ENCODE peak calls at places on chromosomes 7 and 10, in six cellular contexts. D is WTC11, P is endothelial cell of umbilical vein, H is K562, V is H1, T is HepG2. E is an unnamed sample.
A peak's percentile ranks its signal among the peaks of the same experiment; 100 is the strongest.

GRCh38 chr10:52755297-52756062 is 17.1 kb downstream of the MBL2 start:
- DNase-seq in P (no peak), T (peak; percentile 89), H (no peak), D (no peak), V (no peak), E (no peak)

GRCh38 chr7:44762726-44763522 is 14.3 kb downstream of the ZMIZ2 start:
- DNase-seq in T (no peak), H (no peak), V (no peak), P (no peak), D (no peak), E (no peak)

GRCh38 chr7:327991-328702 is 38.2 kb downstream of the FOXL3 start:
- DNase-seq in H (no peak), D (no peak), T (no peak), V (no peak), P (no peak), E (no peak)

GRCh38 chr10:84534168-84534567 is 205.8 kb downstream of the CCSER2 start:
- DNase-seq in P (no peak), H (no peak), D (peak; percentile 24), V (no peak), T (no peak), E (no peak)

GRCh38 chr10:127904311-127904710 is 2.6 kb upstream of the PTPRE start:
- DNase-seq in D (no peak), V (peak; percentile 2), P (no peak), T (no peak), H (no peak), E (no peak)

GRCh38 chr7:10767771-10768170 is 205.9 kb upstream of the PHF14 start:
- DNase-seq in H (no peak), D (no peak), P (no peak), T (no peak), V (no peak), E (no peak)

GRCh38 chr10:49090696-49091338 is 24.5 kb downstream of the VSTM4 start:
- DNase-seq in V (no peak), H (no peak), T (no peak), D (no peak), P (no peak), E (no peak)

GRCh38 chr7:133313575-133313974 is 60.7 kb downstream of the EXOC4 start:
- DNase-seq in T (no peak), H (no peak), P (no peak), D (no peak), V (no peak), E (no peak)

GRCh38 chr7:155205368-155206285 is 92.1 kb upstream of the INSIG1 start:
- DNase-seq in H (peak; percentile 100), V (peak; percentile 55), P (peak; percentile 97), T (no peak), D (peak; percentile 55), E (peak; percentile 98)

GRCh38 chr7:76048668-76048988 is 722 bp downstream of the MDH2 start:
- DNase-seq in T (no peak), P (no peak), H (no peak), V (peak; percentile 50), D (peak; percentile 34), E (peak; percentile 29)
- TF ChIP-seq JUN in T (no peak), P (no peak), H (no peak), V (no peak), D (no peak), E (no peak)

GRCh38 chr7:1813394-1814088 is 143.5 kb downstream of the ELFN1 start:
- DNase-seq in H (no peak), V (no peak), P (no peak), D (no peak), T (no peak), E (no peak)
- TF ChIP-seq JUN in H (no peak), V (no peak), P (no peak), D (no peak), T (no peak), E (no peak)

GRCh38 chr10:104329754-104330153 is 8.5 kb downstream of the ITPRIP start:
- DNase-seq in T (no peak), H (no peak), P (no peak), D (no peak), V (no peak), E (no peak)

GRCh38 chr10:104328636-104328915 is 9.7 kb downstream of the ITPRIP start:
- DNase-seq in D (no peak), T (no peak), H (no peak), V (no peak), P (no peak), E (no peak)

GRCh38 chr10:104328916-104329710 is 9.2 kb downstream of the ITPRIP start:
- DNase-seq in P (peak; percentile 86), D (no peak), V (no peak), H (no peak), T (peak; percentile 23), E (peak; percentile 51)

GRCh38 chr10:104326991-104327610 is 11.2 kb downstream of the ITPRIP start:
- DNase-seq in V (no peak), P (no peak), T (no peak), D (no peak), H (no peak), E (no peak)

GRCh38 chr10:104327745-104328635 is 10.3 kb downstream of the ITPRIP start:
- DNase-seq in P (peak; percentile 87), D (no peak), V (no peak), H (no peak), T (peak; percentile 28), E (no peak)
- TF ChIP-seq JUN in P (no peak), D (no peak), V (no peak), H (no peak), T (no peak), E (no peak)

GRCh38 chr10:117662790-117663540 is 120.4 kb downstream of the EMX2 start:
- DNase-seq in P (no peak), V (peak; percentile 26), H (no peak), T (no peak), D (no peak), E (no peak)

GRCh38 chr10:117661316-117661715 is 118.8 kb downstream of the EMX2 start:
- DNase-seq in T (no peak), V (no peak), H (no peak), P (no peak), D (no peak), E (no peak)

GRCh38 chr10:117663750-117664149 is 121.2 kb downstream of the EMX2 start:
- DNase-seq in T (peak; percentile 6), V (no peak), H (no peak), D (no peak), P (no peak), E (peak; percentile 66)

GRCh38 chr10:117664288-117664687 is 121.7 kb downstream of the EMX2 start:
- DNase-seq in D (no peak), T (no peak), V (no peak), P (no peak), H (no peak), E (no peak)

GRCh38 chr10:117662126-117662525 is 119.6 kb downstream of the EMX2 start:
- DNase-seq in H (no peak), P (no peak), D (no peak), T (no peak), V (no peak), E (no peak)
- TF ChIP-seq JUN in H (no peak), P (no peak), D (no peak), T (no peak), V (no peak), E (no peak)

DNA sequence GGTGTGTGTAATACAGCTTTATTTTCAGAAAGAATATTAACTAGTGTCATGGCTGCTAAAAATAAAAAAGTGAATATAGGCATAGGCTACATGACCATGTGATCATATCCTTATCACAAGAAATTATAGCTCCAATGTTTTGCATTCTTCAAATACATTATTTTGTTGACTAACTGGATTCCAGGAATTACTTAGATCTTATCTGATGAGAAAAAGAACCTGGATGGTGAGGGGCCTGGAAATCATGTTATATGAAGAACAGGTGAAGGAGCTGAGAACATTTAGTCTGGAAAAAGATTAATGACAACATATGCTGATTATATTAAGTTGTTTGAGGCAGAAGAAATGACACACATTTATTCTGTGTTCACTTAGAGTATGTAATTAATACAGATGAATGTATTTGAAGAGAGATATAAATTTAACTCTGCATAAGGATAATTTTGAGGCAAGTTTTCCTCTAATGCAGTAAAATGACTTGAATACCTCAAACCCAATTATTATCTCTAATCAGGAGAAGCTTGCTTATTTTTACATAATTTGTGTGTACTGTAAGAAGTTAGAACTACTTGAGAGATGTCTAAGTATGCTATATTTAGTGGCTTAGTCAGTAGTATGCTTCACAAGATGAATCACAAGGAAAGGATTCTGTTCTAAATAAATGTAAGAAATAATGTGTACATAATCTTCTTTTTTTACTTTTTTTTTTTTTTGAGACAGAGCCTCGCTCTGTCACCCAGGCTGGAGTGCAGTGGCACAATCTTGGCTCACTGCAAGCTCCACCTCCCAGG is 13.5 kb downstream of the PHTF2 start:
- DNase-seq in D (no peak), H (no peak), P (peak; percentile 43), T (peak; percentile 36), V (no peak), E (peak; percentile 14)
- TF ChIP-seq JUN in D (no peak), H (no peak), P (peak; percentile 1), T (no peak), V (no peak), E (no peak)

GRCh38 chr7:149870701-149871483 is 2.9 kb upstream of the ATP6V0E2 start:
- DNase-seq in H (no peak), D (no peak), V (peak; percentile 24), T (no peak), P (no peak), E (no peak)

GRCh38 chr7:149869291-149869650 is 4.5 kb upstream of the ATP6V0E2 start:
- DNase-seq in D (no peak), P (no peak), T (no peak), V (no peak), H (no peak), E (no peak)

GRCh38 chr7:149868638-149869290 is 5.0 kb upstream of the ATP6V0E2 start:
- DNase-seq in V (no peak), H (no peak), P (no peak), T (no peak), D (no peak), E (no peak)

GRCh38 chr7:149870274-149870673 is 3.5 kb upstream of the ATP6V0E2 start:
- DNase-seq in H (no peak), T (no peak), D (no peak), P (no peak), V (peak; percentile 28), E (no peak)

GRCh38 chr7:149869867-149870266 is 3.9 kb upstream of the ATP6V0E2 start:
- DNase-seq in T (no peak), P (no peak), D (no peak), V (no peak), H (no peak), E (no peak)
- TF ChIP-seq JUN in T (no peak), P (no peak), D (no peak), V (no peak), H (no peak), E (no peak)

DNA sequence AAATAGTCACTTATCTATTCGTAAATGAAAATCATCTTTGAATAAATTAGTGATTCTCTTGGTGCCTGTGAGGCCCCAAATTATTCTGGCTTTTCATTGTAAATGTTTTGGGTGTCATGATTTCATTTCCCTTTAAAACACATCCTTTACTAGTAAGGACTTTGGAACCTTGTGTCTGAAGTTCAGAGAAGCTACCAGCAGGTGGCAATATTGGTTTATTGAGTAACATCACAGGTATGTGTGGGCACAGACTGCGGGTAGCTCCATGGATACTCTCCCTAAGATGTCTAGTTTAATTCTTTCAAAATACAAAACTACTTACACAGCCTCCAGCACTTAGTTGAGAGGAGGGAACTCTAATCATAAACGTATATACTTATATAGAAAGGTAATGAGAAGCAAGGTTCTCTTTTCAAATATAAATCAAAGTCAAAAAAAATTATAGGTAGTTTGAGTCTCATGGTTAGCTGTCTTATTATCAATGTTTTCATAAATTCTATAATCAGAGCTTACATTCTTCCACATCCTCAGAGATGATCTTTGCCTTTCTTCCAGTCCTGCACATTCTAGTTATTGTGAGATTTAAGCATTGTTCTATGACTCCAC is 449.6 kb downstream of the GRM8 start:
- DNase-seq in P (peak; percentile 65), H (peak; percentile 73), T (peak; percentile 67), D (peak; percentile 59), V (peak; percentile 61), E (peak; percentile 71)
- TF ChIP-seq JUN in P (no peak), H (no peak), T (no peak), D (no peak), V (no peak), E (no peak)

GRCh38 chr7:111082351-111082750 is 8.6 kb upstream of the LRRN3 start:
- DNase-seq in D (no peak), P (no peak), H (no peak), V (no peak), T (no peak), E (no peak)
- TF ChIP-seq JUN in D (no peak), P (no peak), H (no peak), V (no peak), T (no peak), E (no peak)

E was measured in A549.